ENCODE peak calls at places on chromosomes 7 and 10, in four cellular contexts. S is right cardiac atrium; R is cerebellum; G is stimulated activated CD4-positive, alpha-beta T cell treated with anti-CD3 and anti-CD28 coated beads, Interleukin-4, amount 100 ng/mL, for 1 hour. Q is an unnamed sample.

GRCh38 chr10:4283841-4284610 is 499.0 kb upstream of the KLF6 start:
- DNase-seq in R (peak), S (peak), G (no peak), Q (no peak)

GRCh38 chr7:132326878-132327589 is 249.2 kb downstream of the PLXNA4 start:
- DNase-seq in S (no peak), R (no peak), G (no peak), Q (no peak)

GRCh38 chr7:151462306-151462779 is 22.4 kb upstream of the CRYGN start:
- DNase-seq in R (no peak), S (no peak), G (no peak), Q (no peak)

GRCh38 chr7:43295429-43295828 is 183.0 kb downstream of the HECW1 start:
- DNase-seq in G (no peak), R (no peak), S (no peak), Q (no peak)

GRCh38 chr10:6035926-6036575 is 26.1 kb downstream of the IL2RA start:
- DNase-seq in R (no peak), G (peak), S (no peak), Q (no peak)

GRCh38 chr7:7157887-7158271 is 24.5 kb upstream of the C1GALT1 start:
- DNase-seq in G (no peak), R (no peak), S (no peak), Q (peak)

GRCh38 chr7:146875222-146875785 is 758.7 kb downstream of the CNTNAP2 start:
- DNase-seq in G (no peak), R (no peak), S (no peak), Q (no peak)

GRCh38 chr7:133354546-133355324 is 101.9 kb downstream of the EXOC4 start:
- DNase-seq in S (no peak), G (no peak), R (no peak), Q (no peak)

GRCh38 chr7:54477083-54477482 is 65.1 kb upstream of the VSTM2A start:
- DNase-seq in S (no peak), R (no peak), G (no peak), Q (no peak)

Q was measured in Karpas-422.